ENCODE peak calls at places on chromosomes 4 and X, in four cellular contexts. O is lung microvascular endothelial cell, D is T-helper 2 cell, V is T-helper 9 cell. Q is an unnamed sample.

GRCh38 chr4:184802203-184803015 is 23.4 kb downstream of the ACSL1 start:
- DNase-seq in V (no peak), O (no peak), D (no peak), Q (no peak)

GRCh38 chr4:25702848-25703247 is 47.2 kb downstream of the SLC34A2 start:
- DNase-seq in O (peak), V (no peak), D (no peak), Q (no peak)

GRCh38 chr4:166734797-166735196 is 499.5 kb downstream of the SPOCK3 start:
- DNase-seq in V (no peak), D (no peak), O (no peak), Q (no peak)

GRCh38 chr4:74631338-74631737 is 163.0 kb downstream of the BTC start:
- DNase-seq in V (no peak), O (peak), D (no peak), Q (peak)

GRCh38 chr4:147596377-147596776 is 20.8 kb upstream of the TMEM184C start:
- DNase-seq in V (no peak), O (peak), D (no peak), Q (peak)

GRCh38 chr4:37928896-37929537 is 31.2 kb upstream of the PTTG2 start:
- DNase-seq in V (no peak), D (peak), O (no peak), Q (no peak)

GRCh38 chr4:101232074-101232776 is 115.1 kb downstream of the PPP3CA start:
- DNase-seq in V (no peak), D (no peak), O (peak), Q (peak)

GRCh38 chrX:47662144-47662657 is 3.2 kb upstream of the UXT start:
- DNase-seq in O (peak), D (no peak), V (no peak), Q (no peak)

GRCh38 chr4:22897520-22898108 is 204.9 kb downstream of the GBA3 start:
- DNase-seq in V (no peak), D (no peak), O (peak), Q (peak)

GRCh38 chrX:149512225-149512885 is 7.2 kb upstream of the IDS start:
- DNase-seq in O (peak), V (peak), D (peak), Q (no peak)

GRCh38 chr4:31995943-31996901 is 1276.1 kb downstream of the PCDH7 start:
- DNase-seq in D (no peak), V (no peak), O (no peak), Q (no peak)

GRCh38 chr4:156378053-156378665 is 424.5 kb upstream of the CTSO start:
- DNase-seq in V (no peak), D (no peak), O (peak), Q (peak)

GRCh38 chr4:143099693-143100092 is 85.0 kb upstream of the USP38 start:
- DNase-seq in V (no peak), O (no peak), D (no peak), Q (no peak)

GRCh38 chrX:9873952-9874351 is 87.7 kb downstream of the SHROOM2 start:
- DNase-seq in O (peak), D (no peak), V (peak), Q (no peak)

GRCh38 chr4:74738756-74739155 is 55.6 kb downstream of the BTC start:
- DNase-seq in O (no peak), V (no peak), D (no peak), Q (no peak)

GRCh38 chrX:42484233-42484632 is 293.7 kb downstream of the PPP1R2C start:
- DNase-seq in D (no peak), V (no peak), O (no peak), Q (no peak)

Q was measured in dermis microvascular lymphatic vessel endothelial cell.